ENCODE peak calls at places on chromosomes 3 and 15, in eight cellular contexts. L, H, B, P, A, T, R and W are unnamed samples.

GRCh38 chr3:98875535-98875934 is 26.0 kb downstream of the DCBLD2 start:
- DNase-seq in A (no peak), L (no peak), T (no peak), H (no peak), R (no peak), B (no peak), P (no peak), W (no peak)

GRCh38 chr15:22786868-22787698 is 639 bp downstream of the NIPA1 start:
- DNase-seq in B (peak; percentile 37), A (no peak), R (peak; percentile 36), H (no peak), T (peak; percentile 10), P (no peak), L (no peak), W (peak; percentile 54)

GRCh38 chr15:77059761-77060345 is 11.1 kb downstream of the TSPAN3 start:
- DNase-seq in T (no peak), L (no peak), P (no peak), H (no peak), B (no peak), A (no peak), R (no peak), W (peak; percentile 47)

GRCh38 chr3:195128255-195129071 is 142.5 kb downstream of the XXYLT1 start:
- DNase-seq in R (peak; percentile 25), T (peak; percentile 56), B (no peak), A (no peak), P (no peak), L (no peak), H (no peak), W (peak; percentile 38)

GRCh38 chr15:64122936-64123351 is 27.2 kb downstream of the SNX1 start:
- DNase-seq in P (no peak), L (no peak), H (no peak), B (no peak), T (no peak), R (no peak), A (no peak), W (no peak)

GRCh38 chr3:73451276-73451973 is 173.3 kb downstream of the PDZRN3 start:
- DNase-seq in L (no peak), P (no peak), R (no peak), A (no peak), H (no peak), B (no peak), T (peak; percentile 31), W (no peak)

GRCh38 chr15:100601158-100601557 is 826 bp downstream of the LINS1 start:
- DNase-seq in L (no peak), B (no peak), P (peak; percentile 24), T (peak; percentile 37), H (peak; percentile 46), A (no peak), R (peak; percentile 16), W (peak; percentile 54)

GRCh38 chr3:170653801-170654200 is 67.9 kb upstream of the SLC7A14 start:
- DNase-seq in R (no peak), T (no peak), H (no peak), A (no peak), B (no peak), P (no peak), L (no peak), W (no peak)

GRCh38 chr3:59367150-59367549 is 317.3 kb upstream of the CFAP20DC start:
- DNase-seq in T (no peak), P (peak; percentile 54), L (no peak), R (peak; percentile 1), A (no peak), H (no peak), B (no peak), W (no peak)

GRCh38 chr15:91302588-91303439 is 202.8 kb downstream of the SV2B start:
- DNase-seq in L (no peak), A (no peak), R (peak; percentile 55), H (no peak), T (peak; percentile 72), P (peak; percentile 75), B (peak; percentile 73), W (peak; percentile 76)

GRCh38 chr15:55856506-55856905 is 113.6 kb upstream of the PRTG start:
- DNase-seq in H (no peak), B (no peak), L (no peak), A (no peak), R (peak; percentile 4), T (peak; percentile 39), P (no peak), W (no peak)

GRCh38 chr3:43522702-43523362 is 99.0 kb downstream of the ANO10 start:
- DNase-seq in T (peak; percentile 29), A (no peak), P (no peak), B (no peak), R (peak; percentile 27), L (no peak), H (no peak), W (peak; percentile 15)

GRCh38 chr15:101049856-101050646 is 130.9 kb downstream of the LRRK1 start:
- DNase-seq in P (no peak), A (peak; percentile 68), H (no peak), T (no peak), L (no peak), B (no peak), R (no peak), W (no peak)

GRCh38 chr15:81182031-81182745 is 14.5 kb upstream of the IL16 start:
- DNase-seq in R (no peak), H (no peak), T (peak; percentile 55), B (no peak), L (no peak), A (peak; percentile 41), P (no peak), W (peak; percentile 64)

GRCh38 chr15:101058735-101059134 is 139.6 kb downstream of the LRRK1 start:
- DNase-seq in B (no peak), L (no peak), R (no peak), H (no peak), T (no peak), P (no peak), A (peak; percentile 44), W (no peak)

GRCh38 chr15:69665641-69666091 is 213.0 kb downstream of the RPLP1 start:
- DNase-seq in L (no peak), B (peak; percentile 40), A (peak; percentile 59), H (no peak), P (no peak), T (no peak), R (no peak), W (no peak)

GRCh38 chr15:47356297-47356696 is 361.0 kb upstream of the SEMA6D start:
- DNase-seq in T (no peak), R (no peak), L (no peak), P (no peak), H (no peak), A (no peak), B (no peak), W (no peak)

GRCh38 chr3:166291510-166291909 is 454.3 kb upstream of the BCHE start:
- DNase-seq in H (no peak), T (no peak), L (no peak), R (no peak), B (no peak), A (no peak), P (no peak), W (no peak)

GRCh38 chr3:151644986-151645385 is 88.7 kb upstream of the AADACL2 start:
- DNase-seq in B (no peak), A (no peak), L (no peak), T (no peak), H (no peak), R (no peak), P (no peak), W (no peak)

GRCh38 chr3:19147905-19148767 is at the start of gene KCNH8:
- DNase-seq in T (no peak), R (no peak), A (peak; percentile 71), P (peak; percentile 3), B (peak; percentile 71), L (no peak), H (no peak), W (no peak)

GRCh38 chr3:167940241-167940640 is 155.5 kb downstream of the GOLIM4 start:
- DNase-seq in B (no peak), T (peak; percentile 25), A (no peak), H (no peak), L (no peak), R (no peak), P (no peak), W (peak; percentile 8)

GRCh38 chr3:43001094-43001553 is 22.0 kb downstream of the GASK1A start:
- DNase-seq in A (peak; percentile 97), R (peak; percentile 51), P (no peak), L (no peak), B (no peak), T (peak; percentile 98), H (peak; percentile 58), W (peak; percentile 93)

GRCh38 chr3:56878046-56878445 is 76.3 kb upstream of the ARHGEF3 start:
- DNase-seq in P (peak; percentile 85), L (no peak), R (no peak), T (peak; percentile 50), B (no peak), A (no peak), H (no peak), W (no peak)

GRCh38 chr3:154507727-154508126 is 77.7 kb upstream of the GPR149 start:
- DNase-seq in B (no peak), A (no peak), H (no peak), R (no peak), T (no peak), P (no peak), L (no peak), W (no peak)

GRCh38 chr15:62914461-62915079 is 128.0 kb upstream of the TPM1 start:
- DNase-seq in R (no peak), P (no peak), A (no peak), H (no peak), B (no peak), T (no peak), L (no peak), W (no peak)

GRCh38 chr3:37447732-37448131 is 273.4 kb upstream of the LRRFIP2 start:
- DNase-seq in P (no peak), L (no peak), T (no peak), B (no peak), R (no peak), A (no peak), H (no peak), W (no peak)

GRCh38 chr3:126781889-126782491 is 78.0 kb downstream of the CHCHD6 start:
- DNase-seq in L (no peak), T (peak; percentile 95), B (no peak), P (no peak), H (no peak), R (peak; percentile 90), A (no peak), W (peak; percentile 88)

GRCh38 chr3:27533718-27534578 is 49.8 kb upstream of the SLC4A7 start:
- DNase-seq in R (peak; percentile 99), B (peak; percentile 1), P (no peak), L (no peak), A (peak; percentile 93), H (no peak), T (peak; percentile 100), W (peak; percentile 99)

GRCh38 chr15:35886765-35887164 is 340.8 kb upstream of the DPH6 start:
- DNase-seq in T (peak; percentile 58), R (peak; percentile 49), H (no peak), B (no peak), P (no peak), L (no peak), A (no peak), W (peak; percentile 37)

GRCh38 chr3:11250902-11251806 is 21.0 kb upstream of the ATG7 start:
- DNase-seq in B (no peak), H (no peak), L (no peak), P (no peak), A (no peak), R (no peak), T (no peak), W (no peak)

GRCh38 chr3:94172695-94173310 is 109.9 kb downstream of the NSUN3 start:
- DNase-seq in T (no peak), H (no peak), R (no peak), A (no peak), B (no peak), L (no peak), P (no peak), W (no peak)

GRCh38 chr3:158531334-158531733 is 39.7 kb upstream of the MLF1 start:
- DNase-seq in B (peak; percentile 17), T (no peak), P (no peak), R (no peak), H (no peak), A (no peak), L (no peak), W (no peak)

GRCh38 chr15:66876731-66877545 is 174.9 kb downstream of the SMAD6 start:
- DNase-seq in T (no peak), L (no peak), H (no peak), R (no peak), P (no peak), A (no peak), B (no peak), W (no peak)

GRCh38 chr15:24823473-24823872 is 131.3 kb upstream of the SNRPN start:
- DNase-seq in B (no peak), T (no peak), H (no peak), L (no peak), A (no peak), P (no peak), R (no peak), W (no peak)